ENCODE peak calls at places on chromosomes 2 and 18, in four cellular contexts. H is AG04450, R is AG09309, E is astrocyte of the spinal cord. K is an unnamed sample.

GRCh38 chr2:102337481-102338386 is 17.9 kb upstream of the IL18R1 start:
- DNase-seq in E (no peak), H (no peak), R (no peak), K (no peak)

GRCh38 chr2:162582357-162582798 is 238.4 kb downstream of the GCA start:
- DNase-seq in E (peak), H (no peak), R (no peak), K (no peak)

GRCh38 chr2:29165362-29166236 is 50.4 kb downstream of the CLIP4 start:
- DNase-seq in R (peak), H (peak), E (peak), K (no peak)

GRCh38 chr18:62942578-62942977 is 227.2 kb downstream of the PHLPP1 start:
- DNase-seq in H (no peak), E (no peak), R (no peak), K (no peak)

GRCh38 chr18:44938396-44939036 is 257.8 kb downstream of the SETBP1 start:
- DNase-seq in E (no peak), H (no peak), R (no peak), K (no peak)

GRCh38 chr2:239278941-239279365 is 121.9 kb downstream of the HDAC4 start:
- DNase-seq in R (no peak), H (no peak), E (peak), K (no peak)

GRCh38 chr2:119852214-119852613 is 92.5 kb downstream of the PTPN4 start:
- DNase-seq in E (no peak), H (no peak), R (no peak), K (no peak)

GRCh38 chr2:222351035-222351434 is 52.2 kb upstream of the PAX3 start:
- DNase-seq in E (no peak), R (no peak), H (no peak), K (no peak)

GRCh38 chr18:22015156-22015555 is 154.2 kb upstream of the GATA6 start:
- DNase-seq in H (no peak), E (peak), R (no peak), K (no peak)

GRCh38 chr2:129741623-129742022 is 237.8 kb upstream of the RAB6C start:
- DNase-seq in H (no peak), E (no peak), R (no peak), K (no peak)

GRCh38 chr18:21243041-21243431 is 1.0 kb downstream of the GREB1L start:
- DNase-seq in E (no peak), R (no peak), H (no peak), K (no peak)

GRCh38 chr2:138502253-138503086 is 900 bp downstream of the SPOPL start:
- DNase-seq in E (peak), R (no peak), H (no peak), K (peak)

GRCh38 chr2:25606892-25607291 is 66.5 kb downstream of the DTNB start:
- DNase-seq in R (no peak), E (peak), H (no peak), K (peak)

GRCh38 chr2:119028327-119029174 is 86.6 kb downstream of the MARCO start:
- DNase-seq in R (peak), H (peak), E (peak), K (peak)

GRCh38 chr2:238999290-238999741 is 151.4 kb downstream of the TWIST2 start:
- DNase-seq in H (no peak), R (no peak), E (no peak), K (no peak)

GRCh38 chr2:167509585-167509984 is 621.3 kb downstream of the XIRP2 start:
- DNase-seq in R (no peak), E (peak), H (peak), K (no peak)

GRCh38 chr2:96340493-96341414 is 5.2 kb downstream of the NCAPH start:
- DNase-seq in R (no peak), H (no peak), E (no peak), K (peak)

GRCh38 chr2:96333708-96334107 is 1.9 kb upstream of the NCAPH start:
- DNase-seq in E (no peak), H (no peak), R (no peak), K (no peak)

GRCh38 chr2:96341641-96342040 is 6.1 kb downstream of the NCAPH start:
- DNase-seq in H (no peak), R (no peak), E (no peak), K (no peak)

GRCh38 chr2:96336104-96336775 is 674 bp downstream of the NCAPH start:
- DNase-seq in R (no peak), E (no peak), H (no peak), K (no peak)

GRCh38 chr2:96336873-96337272 is 1.3 kb downstream of the NCAPH start:
- DNase-seq in H (no peak), R (no peak), E (no peak), K (no peak)
- H3K4me3 ChIP-seq in H (no peak), R (no peak), E (no peak), K (peak)

GRCh38 chr2:181575024-181575649 is 81.8 kb downstream of the CERKL start:
- DNase-seq in E (no peak), H (no peak), R (no peak), K (no peak)

GRCh38 chr2:181570059-181570458 is 86.8 kb downstream of the CERKL start:
- DNase-seq in E (no peak), H (no peak), R (no peak), K (no peak)

GRCh38 chr2:181573140-181573736 is 83.7 kb downstream of the CERKL start:
- DNase-seq in H (no peak), R (peak), E (peak), K (peak)

GRCh38 chr2:181574321-181574720 is 82.6 kb downstream of the CERKL start:
- DNase-seq in E (no peak), R (no peak), H (no peak), K (no peak)

GRCh38 chr2:181570833-181571661 is 85.9 kb downstream of the CERKL start:
- DNase-seq in R (no peak), E (peak), H (no peak), K (peak)
- TF ChIP-seq CTCF in R (peak), E (peak), H (peak), K (peak)

DNA sequence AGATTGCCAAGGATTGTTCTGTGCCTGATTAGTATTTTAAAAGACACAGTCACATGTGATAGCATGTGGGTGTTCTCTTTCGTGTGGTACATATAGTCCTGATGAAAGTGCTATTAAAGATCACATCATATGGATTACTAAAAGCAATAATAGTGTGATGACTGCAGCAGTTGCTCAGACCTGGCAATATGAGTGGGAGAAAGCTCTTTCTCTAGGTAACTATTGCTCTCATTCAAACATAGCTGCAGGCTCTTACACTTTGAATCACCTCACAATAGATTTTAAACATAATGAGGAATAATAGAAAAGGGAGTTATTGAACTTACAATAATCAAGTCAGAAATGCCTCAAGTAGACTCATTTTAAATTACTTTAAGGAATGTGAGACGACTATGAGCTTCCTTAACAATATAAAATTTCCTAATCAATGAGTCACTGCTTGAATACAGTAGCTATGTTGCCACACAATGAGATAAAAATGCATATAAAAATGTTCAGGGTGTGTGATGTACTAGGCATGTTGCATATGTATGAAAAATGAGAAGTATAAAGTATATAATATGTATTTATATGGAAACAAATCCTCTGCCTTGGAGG is 452.1 kb downstream of the TMX3 start:
- DNase-seq in R (peak), E (peak), H (peak), K (no peak)
- H3K4me3 ChIP-seq in R (no peak), E (no peak), H (no peak), K (no peak)

GRCh38 chr18:75638223-75638596 is 210.7 kb upstream of the SMIM21 start:
- DNase-seq in R (no peak), H (peak), E (peak), K (no peak)
- TF ChIP-seq CTCF in R (peak), H (peak), E (peak), K (no peak)

GRCh38 chr2:148998162-148998830 is 40.2 kb upstream of the LYPD6B start:
- DNase-seq in E (no peak), R (no peak), H (no peak), K (no peak)
- H3K4me3 ChIP-seq in E (no peak), R (no peak), H (no peak), K (no peak)

DNA sequence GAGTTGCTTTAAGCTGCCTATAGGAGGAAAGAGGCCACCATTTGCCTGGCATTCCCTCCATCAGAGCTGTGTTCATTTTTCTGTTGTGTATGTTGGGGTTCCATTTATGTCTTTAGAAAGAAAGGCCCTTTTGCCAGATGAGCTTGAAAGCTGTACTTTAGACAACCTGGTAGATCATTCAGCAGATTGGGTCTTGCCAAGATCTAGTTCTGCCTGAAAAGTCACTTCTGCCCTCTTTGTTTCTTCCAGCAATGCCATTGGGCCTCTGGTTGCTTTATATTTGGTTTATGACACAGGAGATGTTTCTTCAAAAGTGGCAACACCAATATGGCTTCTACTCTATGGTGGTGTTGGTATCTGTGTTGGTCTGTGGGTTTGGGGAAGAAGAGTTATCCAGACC is 14.4 kb downstream of the SLC20A1 start:
- DNase-seq in R (no peak), E (no peak), H (no peak), K (no peak)
- TF ChIP-seq CTCF in R (no peak), E (no peak), H (no peak), K (no peak)

GRCh38 chr2:61218817-61219170 is 56.8 kb downstream of the C2orf74 start:
- DNase-seq in H (no peak), R (no peak), E (no peak), K (no peak)
- H3K4me3 ChIP-seq in H (no peak), R (no peak), E (no peak), K (no peak)

GRCh38 chr2:127343277-127343676 is 44.5 kb downstream of the MAP3K2 start:
- DNase-seq in H (no peak), R (no peak), E (no peak), K (no peak)
- TF ChIP-seq CTCF in H (no peak), R (no peak), E (no peak), K (no peak)